ENCODE peak calls at places on chromosomes 2 and 18, in five cellular contexts. B, D, A, G and E are unnamed samples.

GRCh38 chr2:73008261-73009159 is 63.0 kb downstream of the SFXN5 start:
- DNase-seq in B (no peak), D (peak), A (no peak), G (no peak), E (no peak)

GRCh38 chr2:192005214-192005613 is 158.3 kb upstream of the CAVIN2 start:
- DNase-seq in B (no peak), D (no peak), A (no peak), G (no peak), E (no peak)

GRCh38 chr2:20578895-20579825 is 71.7 kb downstream of the HS1BP3 start:
- DNase-seq in B (no peak), D (peak), A (peak), G (peak), E (peak)

GRCh38 chr18:47209166-47209565 is 33.0 kb upstream of the IER3IP1 start:
- DNase-seq in B (no peak), D (no peak), A (no peak), G (peak), E (no peak)

GRCh38 chr2:26382534-26382933 is 19.2 kb upstream of the DRC1 start:
- DNase-seq in B (no peak), D (no peak), A (no peak), G (no peak), E (no peak)

GRCh38 chr2:37635359-37636208 is 35.9 kb downstream of the CDC42EP3 start:
- DNase-seq in B (peak), D (no peak), A (no peak), G (peak), E (no peak)

GRCh38 chr2:170597705-170598420 is 117.3 kb upstream of the SP5 start:
- DNase-seq in B (no peak), D (no peak), A (no peak), G (no peak), E (no peak)

GRCh38 chr18:26003391-26003790 is 87.0 kb downstream of the SS18 start:
- DNase-seq in B (no peak), D (no peak), A (peak), G (no peak), E (peak)

GRCh38 chr2:75500633-75501032 is 60.1 kb downstream of the EVA1A start:
- DNase-seq in B (no peak), D (no peak), A (peak), G (peak), E (peak)

GRCh38 chr2:84694088-84694622 is 177.9 kb downstream of the DNAH6 start:
- DNase-seq in B (no peak), D (no peak), A (no peak), G (no peak), E (no peak)

GRCh38 chr2:162509288-162509968 is 165.5 kb downstream of the GCA start:
- DNase-seq in B (no peak), D (no peak), A (no peak), G (peak), E (no peak)

GRCh38 chr2:229715895-229716507 is 1.6 kb upstream of the DNER start:
- DNase-seq in B (no peak), D (no peak), A (peak), G (no peak), E (peak)

GRCh38 chr2:241551998-241552737 is 6.4 kb upstream of the BOK start:
- DNase-seq in B (no peak), D (no peak), A (no peak), G (no peak), E (no peak)

GRCh38 chr2:134431837-134432437 is 178.1 kb downstream of the MGAT5 start:
- DNase-seq in B (no peak), D (no peak), A (no peak), G (peak), E (peak)

GRCh38 chr2:111071480-111072143 is 49.1 kb upstream of the BCL2L11 start:
- DNase-seq in B (no peak), D (no peak), A (no peak), G (peak), E (peak)

GRCh38 chr2:25237764-25238163 is 69.4 kb upstream of the POMC start:
- DNase-seq in B (no peak), D (no peak), A (no peak), G (no peak), E (no peak)

GRCh38 chr2:143936758-143937562 is 583.0 kb downstream of the ZEB2 start:
- DNase-seq in B (peak), D (no peak), A (no peak), G (peak), E (peak)

GRCh38 chr2:67917332-67918054 is 145.3 kb downstream of the C1D start:
- DNase-seq in B (no peak), D (no peak), A (no peak), G (peak), E (no peak)

GRCh38 chr2:54903736-54904554 is 146.3 kb downstream of the RTN4 start:
- DNase-seq in B (peak), D (peak), A (no peak), G (peak), E (peak)

GRCh38 chr2:9385841-9386240 is 37.5 kb downstream of the ITGB1BP1 start:
- DNase-seq in B (no peak), D (no peak), A (no peak), G (peak), E (no peak)

GRCh38 chr18:374735-375168 is 106.9 kb upstream of the THOC1 start:
- DNase-seq in B (no peak), D (no peak), A (no peak), G (peak), E (no peak)

GRCh38 chr18:45684341-45685115 is 39.5 kb upstream of the SLC14A1 start:
- DNase-seq in B (no peak), D (no peak), A (no peak), G (peak), E (no peak)

GRCh38 chr2:205771666-205772065 is 89.4 kb downstream of the NRP2 start:
- DNase-seq in B (no peak), D (no peak), A (no peak), G (no peak), E (no peak)

GRCh38 chr2:219687882-219688559 is 60.6 kb downstream of the SLC4A3 start:
- DNase-seq in B (no peak), D (no peak), A (no peak), G (peak), E (peak)